ENCODE peak calls at places on chromosome 13, in seven cellular contexts. X is HCT116, T is GM23248, R is MM.1S, B is neural progenitor cell, C is PC-3, G is GM23338. W is an unnamed sample. For H3K4me1, the result is how much of the 10 kb centered on the place peaks cover.

GRCh38 chr13:99528547-99528946 is 27.3 kb downstream of the TM9SF2 start:
- DNase-seq in X (no peak), T (no peak), R (no peak), B (peak), C (peak), G (no peak), W (peak)

GRCh38 chr13:65456150-65456912 is 1773.8 kb downstream of the PCDH9 start:
- DNase-seq in X (no peak), T (no peak), R (no peak), B (no peak), C (no peak), G (no peak), W (no peak)

GRCh38 chr13:57948884-57949283 is 317.3 kb downstream of the PCDH17 start:
- DNase-seq in X (no peak), T (no peak), R (no peak), B (no peak), C (no peak), G (no peak), W (no peak)

GRCh38 chr13:108827637-108828036 is 198.2 kb downstream of the MYO16 start:
- DNase-seq in X (no peak), T (no peak), R (no peak), B (no peak), C (no peak), G (no peak), W (no peak)

GRCh38 chr13:106117035-106117434 is 418.4 kb downstream of the EFNB2 start:
- DNase-seq in X (no peak), T (peak), R (no peak), B (no peak), C (peak), G (no peak), W (no peak)

GRCh38 chr13:21061077-21061945 is at the start of gene LATS2:
- DNase-seq in X (peak), T (peak), R (peak), B (peak), C (peak), G (peak), W (peak)

GRCh38 chr13:98181106-98181815 is 4.2 kb upstream of the RNF113B start:
- DNase-seq in X (no peak), T (no peak), R (no peak), B (no peak), C (no peak), G (no peak), W (no peak)

GRCh38 chr13:74661851-74662250 is 527.6 kb upstream of the KLF12 start:
- DNase-seq in X (no peak), T (peak), R (no peak), B (no peak), C (no peak), G (no peak), W (no peak)

GRCh38 chr13:27830010-27830409 is 37.7 kb downstream of the GSX1 start:
- DNase-seq in X (peak), T (peak), R (peak), B (peak), C (peak), G (peak), W (peak)

DNA sequence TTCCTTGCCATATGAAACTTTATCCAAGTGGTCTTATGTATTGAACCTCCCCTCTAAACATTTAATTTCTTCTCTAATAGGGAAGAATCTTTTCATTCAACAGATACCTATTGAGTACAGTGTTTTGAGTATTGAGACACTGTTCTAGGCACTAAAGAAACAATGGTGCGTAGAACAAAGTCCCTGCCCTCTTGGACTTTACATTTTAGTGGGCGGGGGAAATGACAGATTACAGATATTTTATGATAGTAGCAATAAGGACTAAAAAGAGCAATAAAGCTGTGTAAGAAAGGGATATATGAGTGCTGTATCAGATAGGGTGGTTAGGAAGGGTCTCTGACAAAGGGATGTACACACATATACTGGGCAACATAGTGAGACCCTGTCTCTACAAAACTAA is 5.4 kb downstream of the NUDT15 start:
- DNase-seq in X (no peak), T (no peak), R (no peak), B (no peak), C (no peak), G (no peak), W (no peak)
- H3K4me1 ChIP-seq in X (under half), T (under half), R (under half), B (under half), C (under half), G (under half), W (under half)

GRCh38 chr13:39306639-39307589 is 268.7 kb downstream of the NHLRC3 start:
- DNase-seq in X (no peak), T (no peak), R (no peak), B (no peak), C (no peak), G (no peak), W (no peak)
- TF ChIP-seq EZH2phosphoT487 in X (no peak), T (no peak), R (no peak), B (no peak), C (no peak), G (no peak), W (no peak)

GRCh38 chr13:78659450-78660110 is 625 bp upstream of the OBI1 start:
- DNase-seq in X (no peak), T (peak), R (no peak), B (no peak), C (no peak), G (no peak), W (no peak)
- TF ChIP-seq EZH2 in X (no peak), T (no peak), R (no peak), B (no peak), C (no peak), G (peak), W (no peak)

DNA sequence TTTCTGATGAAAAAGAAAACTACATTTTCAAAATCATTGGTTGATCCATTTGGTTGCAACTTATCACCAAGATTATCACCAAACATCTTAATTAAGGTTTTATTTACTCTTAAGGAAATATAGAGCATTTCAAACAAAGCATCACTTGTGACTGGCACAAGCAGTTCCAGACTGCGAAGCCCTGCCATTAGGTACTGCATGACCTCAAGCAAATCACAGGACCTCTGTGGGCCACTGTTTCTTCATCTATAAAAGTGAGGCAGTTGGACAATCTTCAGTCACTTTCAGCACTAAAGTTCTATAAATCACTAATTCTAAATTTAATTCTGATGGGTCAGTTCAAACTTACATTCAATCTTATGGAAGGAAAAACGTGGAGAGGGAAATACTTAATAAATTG is 2.0 kb downstream of the ELF1 start:
- DNase-seq in X (no peak), T (no peak), R (peak), B (no peak), C (no peak), G (no peak), W (peak)
- H3K4me1 ChIP-seq in X (under half), T (under half), R (under half), B (under half), C (under half), G (half or more), W (under half)

DNA sequence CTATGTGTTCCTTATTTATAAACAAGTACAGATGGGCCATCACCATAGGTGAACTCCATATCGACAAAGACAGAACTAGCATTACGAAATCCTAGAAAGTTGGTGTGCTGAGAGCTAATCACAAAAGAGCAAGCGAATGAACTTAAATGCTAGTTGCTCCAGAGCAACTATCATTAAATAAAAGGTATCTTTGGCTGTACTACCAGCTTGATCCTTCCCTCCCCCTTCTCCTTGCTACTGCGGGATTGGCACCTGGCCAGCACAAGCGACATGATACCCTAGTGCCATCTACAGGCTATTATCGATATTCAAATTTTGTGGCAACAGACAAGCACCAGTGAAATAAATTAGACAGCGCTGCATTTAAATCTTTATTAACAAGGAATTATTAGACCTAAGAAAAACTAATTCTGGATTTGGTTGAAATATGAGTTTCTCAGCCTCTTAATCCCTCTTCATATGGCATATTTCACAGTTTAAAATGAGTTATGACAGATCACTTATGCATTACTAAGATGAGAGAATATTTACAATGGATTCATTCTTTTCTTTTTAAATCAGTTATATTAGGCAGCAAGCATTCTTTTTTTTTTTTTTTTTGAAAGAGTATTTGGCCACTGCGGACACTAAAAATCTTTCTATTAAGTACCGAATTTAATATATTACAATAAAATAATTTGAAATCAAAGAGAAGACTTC is 5.8 kb downstream of the PCDH9 start:
- DNase-seq in X (peak), T (peak), R (peak), B (peak), C (peak), G (peak), W (peak)
- TF ChIP-seq EZH2phosphoT487 in X (no peak), T (no peak), R (no peak), B (no peak), C (no peak), G (no peak), W (no peak)

W was measured in hepatocyte.